ENCODE peak calls at places on chromosomes 13 and 19, in four cellular contexts. K, O, E and I are unnamed samples.

GRCh38 chr13:102399791-102400618 is 1.8 kb downstream of the FGF14 start:
- DNase-seq in K (peak), O (no peak), E (no peak), I (peak)

GRCh38 chr19:14434543-14435319 is 1.6 kb downstream of the PKN1 start:
- DNase-seq in K (peak), O (no peak), E (peak), I (no peak)

GRCh38 chr13:22717036-22717435 is 463.7 kb upstream of the SGCG start:
- DNase-seq in K (no peak), O (no peak), E (no peak), I (no peak)

GRCh38 chr13:57740719-57741118 is 109.2 kb downstream of the PCDH17 start:
- DNase-seq in K (no peak), O (no peak), E (no peak), I (no peak)

GRCh38 chr13:36509369-36509768 is 77.1 kb downstream of the CCNA1 start:
- DNase-seq in K (no peak), O (no peak), E (no peak), I (peak)

GRCh38 chr13:20461481-20461859 is 64.2 kb downstream of the CRYL1 start:
- DNase-seq in K (no peak), O (no peak), E (peak), I (no peak)

GRCh38 chr19:1942078-1942933 is 1.3 kb downstream of the CSNK1G2 start:
- DNase-seq in K (peak), O (peak), E (peak), I (peak)

GRCh38 chr19:3862826-3863500 is 5.9 kb downstream of the ZFR2 start:
- DNase-seq in K (no peak), O (no peak), E (no peak), I (no peak)

GRCh38 chr19:40759352-40759751 is 8.3 kb downstream of the SNRPA start:
- DNase-seq in K (no peak), O (no peak), E (no peak), I (no peak)

GRCh38 chr13:96835591-96835990 is 158.7 kb downstream of the OXGR1 start:
- DNase-seq in K (no peak), O (no peak), E (no peak), I (no peak)

GRCh38 chr19:33627962-33628839 is 6.4 kb downstream of the CHST8 start:
- DNase-seq in K (no peak), O (no peak), E (no peak), I (peak)

GRCh38 chr19:17052439-17052838 is 22.8 kb downstream of the HAUS8 start:
- DNase-seq in K (peak), O (no peak), E (peak), I (peak)

GRCh38 chr13:20401958-20402856 is 123.5 kb downstream of the CRYL1 start:
- DNase-seq in K (peak), O (no peak), E (peak), I (no peak)

GRCh38 chr19:56597696-56598095 is 2.6 kb downstream of the ZNF71 start:
- DNase-seq in K (no peak), O (no peak), E (peak), I (no peak)